ENCODE peak calls at places on chromosome 22, in six cellular contexts. One of them, this sample, is unnamed.

GRCh38 chr22:28023774-28024173 is 104.7 kb upstream of the PITPNB start:
- DNase-seq in activated naive CD8-positive, alpha-beta T cell treated with anti-CD3 and anti-CD28 coated beads for 36 hours: no peak
- DNase-seq in HCEC 1CT: no peak
- DNase-seq in H7: no peak
- DNase-seq in gastrocnemius medialis: no peak
- DNase-seq in activated effector memory CD4-positive, alpha-beta T cell treated with anti-CD3 and anti-CD28 coated beads, Interleukin-2, amount 50 U/mL, for 16 hours: peak
- DNase-seq in this sample: no peak

GRCh38 chr22:38345782-38346181 is 28.5 kb upstream of the CSNK1E start:
- DNase-seq in activated effector memory CD4-positive, alpha-beta T cell treated with anti-CD3 and anti-CD28 coated beads, Interleukin-2, amount 50 U/mL, for 16 hours: peak
- DNase-seq in gastrocnemius medialis: peak
- DNase-seq in H7: no peak
- DNase-seq in HCEC 1CT: no peak
- DNase-seq in activated naive CD8-positive, alpha-beta T cell treated with anti-CD3 and anti-CD28 coated beads for 36 hours: no peak
- DNase-seq in this sample: peak

GRCh38 chr22:26848244-26848920 is 191.0 kb downstream of the MIAT start:
- DNase-seq in activated effector memory CD4-positive, alpha-beta T cell treated with anti-CD3 and anti-CD28 coated beads, Interleukin-2, amount 50 U/mL, for 16 hours: no peak
- DNase-seq in activated naive CD8-positive, alpha-beta T cell treated with anti-CD3 and anti-CD28 coated beads for 36 hours: no peak
- DNase-seq in gastrocnemius medialis: no peak
- DNase-seq in H7: no peak
- DNase-seq in HCEC 1CT: no peak
- DNase-seq in this sample: no peak

GRCh38 chr22:48071828-48072227 is 1309.4 kb downstream of the TBC1D22A start:
- DNase-seq in H7: no peak
- DNase-seq in HCEC 1CT: no peak
- DNase-seq in activated effector memory CD4-positive, alpha-beta T cell treated with anti-CD3 and anti-CD28 coated beads, Interleukin-2, amount 50 U/mL, for 16 hours: no peak
- DNase-seq in activated naive CD8-positive, alpha-beta T cell treated with anti-CD3 and anti-CD28 coated beads for 36 hours: no peak
- DNase-seq in gastrocnemius medialis: no peak
- DNase-seq in this sample: no peak

GRCh38 chr22:21865041-21865440 is 2.4 kb downstream of the MAPK1 start:
- DNase-seq in H7: no peak
- DNase-seq in gastrocnemius medialis: no peak
- DNase-seq in activated effector memory CD4-positive, alpha-beta T cell treated with anti-CD3 and anti-CD28 coated beads, Interleukin-2, amount 50 U/mL, for 16 hours: no peak
- DNase-seq in activated naive CD8-positive, alpha-beta T cell treated with anti-CD3 and anti-CD28 coated beads for 36 hours: peak
- DNase-seq in HCEC 1CT: peak
- DNase-seq in this sample: no peak

GRCh38 chr22:19849800-19850481 is 4.7 kb downstream of the GNB1L start:
- DNase-seq in gastrocnemius medialis: no peak
- DNase-seq in activated effector memory CD4-positive, alpha-beta T cell treated with anti-CD3 and anti-CD28 coated beads, Interleukin-2, amount 50 U/mL, for 16 hours: no peak
- DNase-seq in H7: no peak
- DNase-seq in activated naive CD8-positive, alpha-beta T cell treated with anti-CD3 and anti-CD28 coated beads for 36 hours: no peak
- DNase-seq in HCEC 1CT: no peak
- DNase-seq in this sample: no peak

GRCh38 chr22:46250035-46250782 is at the start of gene CDPF1:
- DNase-seq in activated effector memory CD4-positive, alpha-beta T cell treated with anti-CD3 and anti-CD28 coated beads, Interleukin-2, amount 50 U/mL, for 16 hours: peak
- DNase-seq in H7: peak
- DNase-seq in activated naive CD8-positive, alpha-beta T cell treated with anti-CD3 and anti-CD28 coated beads for 36 hours: peak
- DNase-seq in HCEC 1CT: peak
- DNase-seq in gastrocnemius medialis: peak
- DNase-seq in this sample: peak

GRCh38 chr22:17712441-17712840 is 61.8 kb downstream of the BID start:
- DNase-seq in activated naive CD8-positive, alpha-beta T cell treated with anti-CD3 and anti-CD28 coated beads for 36 hours: no peak
- DNase-seq in gastrocnemius medialis: no peak
- DNase-seq in HCEC 1CT: peak
- DNase-seq in H7: no peak
- DNase-seq in activated effector memory CD4-positive, alpha-beta T cell treated with anti-CD3 and anti-CD28 coated beads, Interleukin-2, amount 50 U/mL, for 16 hours: no peak
- DNase-seq in this sample: no peak

GRCh38 chr22:25822344-25822743 is 80.4 kb downstream of the MYO18B start:
- DNase-seq in HCEC 1CT: no peak
- DNase-seq in activated effector memory CD4-positive, alpha-beta T cell treated with anti-CD3 and anti-CD28 coated beads, Interleukin-2, amount 50 U/mL, for 16 hours: no peak
- DNase-seq in gastrocnemius medialis: no peak
- DNase-seq in activated naive CD8-positive, alpha-beta T cell treated with anti-CD3 and anti-CD28 coated beads for 36 hours: no peak
- DNase-seq in H7: no peak
- DNase-seq in this sample: no peak

GRCh38 chr22:49017769-49018330 is 809.8 kb downstream of the BRD1 start:
- DNase-seq in activated naive CD8-positive, alpha-beta T cell treated with anti-CD3 and anti-CD28 coated beads for 36 hours: no peak
- DNase-seq in activated effector memory CD4-positive, alpha-beta T cell treated with anti-CD3 and anti-CD28 coated beads, Interleukin-2, amount 50 U/mL, for 16 hours: peak
- DNase-seq in HCEC 1CT: no peak
- DNase-seq in gastrocnemius medialis: no peak
- DNase-seq in H7: peak
- DNase-seq in this sample: peak

GRCh38 chr22:43173566-43173965 is 13.4 kb downstream of the TTLL12 start:
- DNase-seq in HCEC 1CT: no peak
- DNase-seq in gastrocnemius medialis: no peak
- DNase-seq in activated naive CD8-positive, alpha-beta T cell treated with anti-CD3 and anti-CD28 coated beads for 36 hours: no peak
- DNase-seq in H7: no peak
- DNase-seq in activated effector memory CD4-positive, alpha-beta T cell treated with anti-CD3 and anti-CD28 coated beads, Interleukin-2, amount 50 U/mL, for 16 hours: no peak
- DNase-seq in this sample: no peak

GRCh38 chr22:45969414-45969799 is 7.6 kb downstream of the WNT7B start:
- DNase-seq in activated effector memory CD4-positive, alpha-beta T cell treated with anti-CD3 and anti-CD28 coated beads, Interleukin-2, amount 50 U/mL, for 16 hours: no peak
- DNase-seq in H7: peak
- DNase-seq in gastrocnemius medialis: no peak
- DNase-seq in activated naive CD8-positive, alpha-beta T cell treated with anti-CD3 and anti-CD28 coated beads for 36 hours: no peak
- DNase-seq in HCEC 1CT: no peak
- DNase-seq in this sample: no peak

GRCh38 chr22:35618427-35619223 is 1.5 kb upstream of the MB start:
- DNase-seq in H7: no peak
- DNase-seq in activated naive CD8-positive, alpha-beta T cell treated with anti-CD3 and anti-CD28 coated beads for 36 hours: no peak
- DNase-seq in activated effector memory CD4-positive, alpha-beta T cell treated with anti-CD3 and anti-CD28 coated beads, Interleukin-2, amount 50 U/mL, for 16 hours: no peak
- DNase-seq in gastrocnemius medialis: no peak
- DNase-seq in HCEC 1CT: no peak
- DNase-seq in this sample: no peak

GRCh38 chr22:18035740-18036139 is 11.4 kb upstream of the MICAL3 start:
- DNase-seq in gastrocnemius medialis: peak
- DNase-seq in HCEC 1CT: no peak
- DNase-seq in activated effector memory CD4-positive, alpha-beta T cell treated with anti-CD3 and anti-CD28 coated beads, Interleukin-2, amount 50 U/mL, for 16 hours: no peak
- DNase-seq in H7: peak
- DNase-seq in activated naive CD8-positive, alpha-beta T cell treated with anti-CD3 and anti-CD28 coated beads for 36 hours: no peak
- DNase-seq in this sample: no peak

GRCh38 chr22:43570531-43571144 is 158.8 kb downstream of the MPPED1 start:
- DNase-seq in activated naive CD8-positive, alpha-beta T cell treated with anti-CD3 and anti-CD28 coated beads for 36 hours: no peak
- DNase-seq in H7: peak
- DNase-seq in activated effector memory CD4-positive, alpha-beta T cell treated with anti-CD3 and anti-CD28 coated beads, Interleukin-2, amount 50 U/mL, for 16 hours: no peak
- DNase-seq in HCEC 1CT: no peak
- DNase-seq in gastrocnemius medialis: no peak
- DNase-seq in this sample: no peak

GRCh38 chr22:48891688-48892380 is 935.8 kb downstream of the BRD1 start:
- DNase-seq in gastrocnemius medialis: no peak
- DNase-seq in activated naive CD8-positive, alpha-beta T cell treated with anti-CD3 and anti-CD28 coated beads for 36 hours: no peak
- DNase-seq in H7: peak
- DNase-seq in HCEC 1CT: no peak
- DNase-seq in activated effector memory CD4-positive, alpha-beta T cell treated with anti-CD3 and anti-CD28 coated beads, Interleukin-2, amount 50 U/mL, for 16 hours: no peak
- DNase-seq in this sample: no peak

GRCh38 chr22:32475428-32476010 is 908 bp downstream of the FBXO7 start:
- DNase-seq in HCEC 1CT: peak
- DNase-seq in activated naive CD8-positive, alpha-beta T cell treated with anti-CD3 and anti-CD28 coated beads for 36 hours: no peak
- DNase-seq in gastrocnemius medialis: peak
- DNase-seq in H7: peak
- DNase-seq in activated effector memory CD4-positive, alpha-beta T cell treated with anti-CD3 and anti-CD28 coated beads, Interleukin-2, amount 50 U/mL, for 16 hours: peak
- DNase-seq in this sample: peak

GRCh38 chr22:45671783-45672563 is at the start of gene ATXN10:
- DNase-seq in activated naive CD8-positive, alpha-beta T cell treated with anti-CD3 and anti-CD28 coated beads for 36 hours: peak
- DNase-seq in H7: peak
- DNase-seq in HCEC 1CT: peak
- DNase-seq in activated effector memory CD4-positive, alpha-beta T cell treated with anti-CD3 and anti-CD28 coated beads, Interleukin-2, amount 50 U/mL, for 16 hours: peak
- DNase-seq in gastrocnemius medialis: peak
- DNase-seq in this sample: peak

GRCh38 chr22:23107487-23108323 is 34.1 kb downstream of the RSPH14 start:
- DNase-seq in activated effector memory CD4-positive, alpha-beta T cell treated with anti-CD3 and anti-CD28 coated beads, Interleukin-2, amount 50 U/mL, for 16 hours: no peak
- DNase-seq in H7: no peak
- DNase-seq in gastrocnemius medialis: no peak
- DNase-seq in activated naive CD8-positive, alpha-beta T cell treated with anti-CD3 and anti-CD28 coated beads for 36 hours: no peak
- DNase-seq in HCEC 1CT: no peak
- DNase-seq in this sample: no peak

GRCh38 chr22:36587289-36588154 is 58.6 kb upstream of the EIF3D start:
- DNase-seq in activated effector memory CD4-positive, alpha-beta T cell treated with anti-CD3 and anti-CD28 coated beads, Interleukin-2, amount 50 U/mL, for 16 hours: no peak
- DNase-seq in HCEC 1CT: peak
- DNase-seq in H7: no peak
- DNase-seq in gastrocnemius medialis: no peak
- DNase-seq in activated naive CD8-positive, alpha-beta T cell treated with anti-CD3 and anti-CD28 coated beads for 36 hours: no peak
- DNase-seq in this sample: no peak

GRCh38 chr22:44586337-44586990 is 88.4 kb upstream of the RTL6 start:
- DNase-seq in activated effector memory CD4-positive, alpha-beta T cell treated with anti-CD3 and anti-CD28 coated beads, Interleukin-2, amount 50 U/mL, for 16 hours: no peak
- DNase-seq in gastrocnemius medialis: no peak
- DNase-seq in H7: peak
- DNase-seq in HCEC 1CT: no peak
- DNase-seq in activated naive CD8-positive, alpha-beta T cell treated with anti-CD3 and anti-CD28 coated beads for 36 hours: no peak
- DNase-seq in this sample: peak

GRCh38 chr22:44839061-44839460 is 86.7 kb downstream of the ARHGAP8 start:
- DNase-seq in gastrocnemius medialis: no peak
- DNase-seq in activated naive CD8-positive, alpha-beta T cell treated with anti-CD3 and anti-CD28 coated beads for 36 hours: no peak
- DNase-seq in H7: peak
- DNase-seq in activated effector memory CD4-positive, alpha-beta T cell treated with anti-CD3 and anti-CD28 coated beads, Interleukin-2, amount 50 U/mL, for 16 hours: no peak
- DNase-seq in HCEC 1CT: no peak
- DNase-seq in this sample: no peak

GRCh38 chr22:43343262-43343988 is at the start of gene SCUBE1:
- DNase-seq in HCEC 1CT: no peak
- DNase-seq in gastrocnemius medialis: peak
- DNase-seq in H7: peak
- DNase-seq in activated naive CD8-positive, alpha-beta T cell treated with anti-CD3 and anti-CD28 coated beads for 36 hours: peak
- DNase-seq in activated effector memory CD4-positive, alpha-beta T cell treated with anti-CD3 and anti-CD28 coated beads, Interleukin-2, amount 50 U/mL, for 16 hours: peak
- DNase-seq in this sample: no peak

GRCh38 chr22:26585104-26585790 is 4.7 kb downstream of the TPST2 start:
- DNase-seq in gastrocnemius medialis: peak
- DNase-seq in HCEC 1CT: peak
- DNase-seq in H7: no peak
- DNase-seq in activated naive CD8-positive, alpha-beta T cell treated with anti-CD3 and anti-CD28 coated beads for 36 hours: peak
- DNase-seq in activated effector memory CD4-positive, alpha-beta T cell treated with anti-CD3 and anti-CD28 coated beads, Interleukin-2, amount 50 U/mL, for 16 hours: no peak
- DNase-seq in this sample: peak

GRCh38 chr22:24894220-24894975 is 52.1 kb downstream of the LHFPL7 start:
- DNase-seq in activated effector memory CD4-positive, alpha-beta T cell treated with anti-CD3 and anti-CD28 coated beads, Interleukin-2, amount 50 U/mL, for 16 hours: no peak
- DNase-seq in gastrocnemius medialis: peak
- DNase-seq in HCEC 1CT: peak
- DNase-seq in H7: peak
- DNase-seq in activated naive CD8-positive, alpha-beta T cell treated with anti-CD3 and anti-CD28 coated beads for 36 hours: no peak
- DNase-seq in this sample: peak

GRCh38 chr22:27507066-27507715 is 294.4 kb downstream of the MN1 start:
- DNase-seq in activated effector memory CD4-positive, alpha-beta T cell treated with anti-CD3 and anti-CD28 coated beads, Interleukin-2, amount 50 U/mL, for 16 hours: no peak
- DNase-seq in H7: no peak
- DNase-seq in activated naive CD8-positive, alpha-beta T cell treated with anti-CD3 and anti-CD28 coated beads for 36 hours: no peak
- DNase-seq in HCEC 1CT: no peak
- DNase-seq in gastrocnemius medialis: no peak
- DNase-seq in this sample: no peak

GRCh38 chr22:41906822-41907221 is 8.1 kb downstream of the SHISA8 start:
- DNase-seq in H7: peak
- DNase-seq in activated naive CD8-positive, alpha-beta T cell treated with anti-CD3 and anti-CD28 coated beads for 36 hours: no peak
- DNase-seq in activated effector memory CD4-positive, alpha-beta T cell treated with anti-CD3 and anti-CD28 coated beads, Interleukin-2, amount 50 U/mL, for 16 hours: no peak
- DNase-seq in gastrocnemius medialis: no peak
- DNase-seq in HCEC 1CT: no peak
- DNase-seq in this sample: no peak

GRCh38 chr22:31253949-31254348 is 38.3 kb downstream of the PIK3IP1 start:
- DNase-seq in activated effector memory CD4-positive, alpha-beta T cell treated with anti-CD3 and anti-CD28 coated beads, Interleukin-2, amount 50 U/mL, for 16 hours: no peak
- DNase-seq in activated naive CD8-positive, alpha-beta T cell treated with anti-CD3 and anti-CD28 coated beads for 36 hours: no peak
- DNase-seq in gastrocnemius medialis: peak
- DNase-seq in HCEC 1CT: no peak
- DNase-seq in H7: peak
- DNase-seq in this sample: no peak

GRCh38 chr22:25027959-25028840 is 75.7 kb downstream of the KIAA1671 start:
- DNase-seq in activated naive CD8-positive, alpha-beta T cell treated with anti-CD3 and anti-CD28 coated beads for 36 hours: no peak
- DNase-seq in gastrocnemius medialis: no peak
- DNase-seq in HCEC 1CT: no peak
- DNase-seq in H7: peak
- DNase-seq in activated effector memory CD4-positive, alpha-beta T cell treated with anti-CD3 and anti-CD28 coated beads, Interleukin-2, amount 50 U/mL, for 16 hours: no peak
- DNase-seq in this sample: no peak

GRCh38 chr22:45758603-45759002 is 87.0 kb downstream of the ATXN10 start:
- DNase-seq in activated effector memory CD4-positive, alpha-beta T cell treated with anti-CD3 and anti-CD28 coated beads, Interleukin-2, amount 50 U/mL, for 16 hours: no peak
- DNase-seq in gastrocnemius medialis: no peak
- DNase-seq in activated naive CD8-positive, alpha-beta T cell treated with anti-CD3 and anti-CD28 coated beads for 36 hours: no peak
- DNase-seq in H7: no peak
- DNase-seq in HCEC 1CT: no peak
- DNase-seq in this sample: no peak

GRCh38 chr22:32775957-32776356 is 25.5 kb upstream of the TIMP3 start:
- DNase-seq in activated effector memory CD4-positive, alpha-beta T cell treated with anti-CD3 and anti-CD28 coated beads, Interleukin-2, amount 50 U/mL, for 16 hours: no peak
- DNase-seq in HCEC 1CT: no peak
- DNase-seq in H7: peak
- DNase-seq in activated naive CD8-positive, alpha-beta T cell treated with anti-CD3 and anti-CD28 coated beads for 36 hours: no peak
- DNase-seq in gastrocnemius medialis: no peak
- DNase-seq in this sample: no peak

GRCh38 chr22:47143249-47143938 is 380.9 kb downstream of the TBC1D22A start:
- DNase-seq in activated naive CD8-positive, alpha-beta T cell treated with anti-CD3 and anti-CD28 coated beads for 36 hours: no peak
- DNase-seq in activated effector memory CD4-positive, alpha-beta T cell treated with anti-CD3 and anti-CD28 coated beads, Interleukin-2, amount 50 U/mL, for 16 hours: no peak
- DNase-seq in H7: no peak
- DNase-seq in gastrocnemius medialis: no peak
- DNase-seq in HCEC 1CT: no peak
- DNase-seq in this sample: no peak

GRCh38 chr22:46036558-46037408 is 59.8 kb upstream of the WNT7B start:
- DNase-seq in HCEC 1CT: peak
- DNase-seq in H7: peak
- DNase-seq in gastrocnemius medialis: peak
- DNase-seq in activated naive CD8-positive, alpha-beta T cell treated with anti-CD3 and anti-CD28 coated beads for 36 hours: peak
- DNase-seq in activated effector memory CD4-positive, alpha-beta T cell treated with anti-CD3 and anti-CD28 coated beads, Interleukin-2, amount 50 U/mL, for 16 hours: peak
- DNase-seq in this sample: peak

This sample was measured in tibial artery.